ENCODE peak calls at places on chromosomes 4 and X, in ten cellular contexts. H is K562, Z is uterus, F is Peyer's patch, X is IMR-90, J is HCT116, B is transverse colon, I is thyroid gland, C is right lobe of liver, L is sigmoid colon. K is an unnamed sample.
A peak's percentile ranks its signal among the peaks of the same experiment; 100 is the strongest.

GRCh38 chrX:113743069-113743468 is 840.8 kb upstream of the HTR2C start:
- DNase-seq in I (no peak), C (no peak), X (no peak), J (no peak), H (no peak), Z (no peak), B (no peak), L (no peak), F (no peak), K (no peak)

GRCh38 chr4:10109995-10110670 is 6.5 kb downstream of the WDR1 start:
- DNase-seq in Z (no peak), I (no peak), X (no peak), B (no peak), H (no peak), J (no peak), C (no peak), L (no peak), F (no peak), K (no peak)

GRCh38 chr4:156898373-156899117 is 73.1 kb downstream of the PDGFC start:
- DNase-seq in B (no peak), I (no peak), L (no peak), X (peak; percentile 29), C (no peak), H (no peak), J (no peak), F (no peak), Z (no peak), K (no peak)

GRCh38 chr4:122458625-122459024 is 2.1 kb upstream of the IL2 start:
- DNase-seq in I (no peak), H (no peak), B (no peak), L (no peak), Z (no peak), J (no peak), C (no peak), X (peak; percentile 17), F (no peak), K (no peak)

GRCh38 chrX:7435822-7436221 is 287.9 kb upstream of the PUDP start:
- DNase-seq in J (no peak), B (no peak), F (no peak), L (no peak), C (no peak), I (no peak), X (no peak), Z (no peak), H (no peak), K (no peak)

GRCh38 chrX:44529315-44529714 is 13.3 kb downstream of the FUNDC1 start:
- DNase-seq in H (no peak), I (no peak), F (no peak), Z (no peak), X (peak; percentile 8), L (no peak), C (no peak), B (no peak), J (no peak), K (no peak)

GRCh38 chrX:47316276-47317025 is 53.9 kb upstream of the ZNF157 start:
- DNase-seq in I (no peak), H (no peak), B (no peak), Z (no peak), C (no peak), J (no peak), L (no peak), X (no peak), F (no peak), K (no peak)

GRCh38 chr4:48774760-48775398 is 5.2 kb downstream of the FRYL start:
- DNase-seq in H (no peak), F (no peak), C (no peak), X (no peak), Z (no peak), J (no peak), I (no peak), B (no peak), L (no peak), K (no peak)

GRCh38 chr4:52036875-52037274 is 1.2 kb downstream of the SGCB start:
- DNase-seq in B (no peak), J (no peak), C (no peak), L (no peak), H (no peak), F (no peak), I (no peak), X (no peak), Z (no peak), K (no peak)

GRCh38 chr4:15691346-15692140 is 9.9 kb downstream of the FAM200B start:
- DNase-seq in X (peak; percentile 87), H (no peak), B (no peak), L (no peak), J (no peak), C (no peak), F (no peak), I (no peak), Z (no peak), K (no peak)

GRCh38 chr4:136918772-136919171 is 613.5 kb downstream of the PCDH18 start:
- DNase-seq in B (no peak), Z (no peak), C (no peak), L (no peak), J (no peak), I (no peak), H (no peak), X (no peak), F (no peak), K (no peak)

GRCh38 chr4:9812530-9813340 is 31.3 kb downstream of the DRD5 start:
- DNase-seq in B (no peak), C (no peak), J (no peak), I (no peak), H (no peak), F (no peak), Z (no peak), X (no peak), L (no peak), K (no peak)

GRCh38 chr4:4260185-4260751 is 12.2 kb upstream of the TMEM128 start:
- DNase-seq in X (peak; percentile 63), F (no peak), H (peak; percentile 54), B (no peak), L (no peak), C (no peak), J (peak; percentile 74), Z (no peak), I (no peak), K (no peak)

GRCh38 chrX:1390621-1391369 is 1.1 kb downstream of the SLC25A6 start:
- DNase-seq in C (peak; percentile 55), H (no peak), F (peak; percentile 51), L (peak; percentile 62), B (peak; percentile 13), I (peak; percentile 14), J (no peak), X (no peak), Z (peak; percentile 12), K (peak; percentile 20)

GRCh38 chrX:115952417-115953092 is 218.0 kb upstream of the AGTR2 start:
- DNase-seq in J (no peak), C (no peak), F (no peak), I (no peak), H (no peak), L (no peak), X (no peak), Z (no peak), B (no peak), K (no peak)

GRCh38 chr4:57070461-57070860 is 39.7 kb downstream of the IGFBP7 start:
- DNase-seq in Z (no peak), B (no peak), F (no peak), C (no peak), L (no peak), X (no peak), J (no peak), I (no peak), H (no peak), K (no peak)

GRCh38 chrX:17655232-17656034 is 81.9 kb upstream of the SCML1 start:
- DNase-seq in L (no peak), F (no peak), C (no peak), I (peak; percentile 8), X (peak; percentile 4), J (no peak), B (no peak), Z (no peak), H (no peak), K (no peak)

GRCh38 chr4:145196747-145197146 is 16.4 kb upstream of the OTUD4 start:
- DNase-seq in J (no peak), B (no peak), C (no peak), I (peak; percentile 59), X (no peak), F (no peak), L (no peak), Z (no peak), H (no peak), K (no peak)
- TF ChIP-seq POLR2A in J (no peak), B (no peak), C (no peak), I (no peak), X (no peak), F (no peak), L (no peak), Z (no peak), H (no peak), K (no peak)

GRCh38 chr4:173752610-173753009 is 222.6 kb upstream of the HAND2 start:
- DNase-seq in L (no peak), H (peak; percentile 40), Z (no peak), X (peak; percentile 4), F (no peak), J (peak; percentile 58), I (no peak), C (no peak), B (peak; percentile 31), K (no peak)

GRCh38 chr4:173747537-173748257 is 217.7 kb upstream of the HAND2 start:
- DNase-seq in Z (no peak), H (no peak), L (no peak), B (no peak), J (no peak), F (no peak), I (no peak), X (no peak), C (no peak), K (no peak)

GRCh38 chr4:173745765-173746164 is 215.7 kb upstream of the HAND2 start:
- DNase-seq in I (no peak), Z (no peak), B (no peak), X (no peak), H (no peak), C (no peak), J (no peak), L (no peak), F (no peak), K (no peak)

GRCh38 chr4:173746424-173746823 is 216.4 kb upstream of the HAND2 start:
- DNase-seq in Z (no peak), B (no peak), J (no peak), F (no peak), H (no peak), I (no peak), L (no peak), C (no peak), X (no peak), K (no peak)

GRCh38 chr4:173748353-173748752 is 218.3 kb upstream of the HAND2 start:
- DNase-seq in J (no peak), F (no peak), Z (no peak), B (no peak), I (no peak), H (no peak), L (no peak), X (peak; percentile 4), C (no peak), K (no peak)
- TF ChIP-seq CTCF in J (no peak), F (no peak), Z (peak; percentile 47), B (no peak), I (no peak), H (no peak), L (peak; percentile 22), X (peak; percentile 21), C (no peak), K (no peak)

GRCh38 chr4:139454111-139454600 is at the start of gene RAB33B:
- DNase-seq in Z (no peak), X (peak; percentile 86), C (no peak), I (no peak), B (no peak), F (no peak), J (no peak), H (no peak), L (no peak), K (no peak)
- TF ChIP-seq POLR2A in Z (peak; percentile 79), X (no peak), C (peak; percentile 90), I (peak; percentile 69), B (peak; percentile 90), F (peak; percentile 69), J (no peak), H (no peak), L (peak; percentile 94), K (peak; percentile 80)

GRCh38 chr4:72567821-72568620 is 1.0 kb downstream of the ADAMTS3 start:
- DNase-seq in B (peak; percentile 32), X (peak; percentile 77), C (peak; percentile 62), I (peak; percentile 97), F (peak; percentile 51), H (peak; percentile 87), Z (peak; percentile 84), L (peak; percentile 87), J (no peak), K (peak; percentile 80)
- TF ChIP-seq CTCF in B (peak; percentile 11), X (peak; percentile 35), C (peak; percentile 8), I (no peak), F (no peak), H (peak; percentile 59), Z (no peak), L (peak; percentile 9), J (no peak), K (peak; percentile 29)